ENCODE peak calls at places on chromosomes 6 and 20, in nine cellular contexts. S is germinal center, K is small intestine, O is SJSA1, E is A549, V is D721Med, L is activated T-cell treated with anti-CD3 and anti-CD28 coated beads for 1 hour, B is ELF-1, N is NCI-H460. J is an unnamed sample.
A peak's percentile ranks its signal among the peaks of the same experiment; 100 is the strongest.

GRCh38 chr20:60256811-60257210 is 298.6 kb downstream of the CDH26 start:
- DNase-seq in S (no peak), K (no peak), O (no peak), E (no peak), V (no peak), L (no peak), B (no peak), N (no peak), J (no peak)

GRCh38 chr6:70601014-70601413 is 34.3 kb downstream of the SDHAF4 start:
- DNase-seq in S (no peak), K (no peak), O (no peak), E (no peak), V (no peak), L (no peak), B (peak; percentile 12), N (no peak), J (no peak)

GRCh38 chr6:149711711-149712110 is 6.2 kb downstream of the LATS1 start:
- DNase-seq in S (no peak), K (no peak), O (no peak), E (no peak), V (no peak), L (no peak), B (no peak), N (no peak), J (no peak)

GRCh38 chr6:71205336-71205956 is 83.2 kb upstream of the OGFRL1 start:
- DNase-seq in S (no peak), K (no peak), O (no peak), E (no peak), V (no peak), L (no peak), B (no peak), N (no peak), J (no peak)

GRCh38 chr6:142773859-142774258 is 171.1 kb downstream of the HIVEP2 start:
- DNase-seq in S (no peak), K (peak; percentile 71), O (no peak), E (no peak), V (no peak), L (no peak), B (no peak), N (no peak), J (peak; percentile 62)

GRCh38 chr6:43402819-43403218 is 24.5 kb upstream of the ABCC10 start:
- DNase-seq in S (no peak), K (peak; percentile 17), O (no peak), E (peak; percentile 15), V (no peak), L (no peak), B (no peak), N (no peak), J (no peak)

GRCh38 chr6:85362652-85363310 is 87.1 kb upstream of the NT5E start:
- DNase-seq in S (no peak), K (no peak), O (no peak), E (no peak), V (no peak), L (no peak), B (no peak), N (no peak), J (no peak)

GRCh38 chr6:121443953-121444590 is 8.6 kb downstream of the GJA1 start:
- DNase-seq in S (no peak), K (no peak), O (no peak), E (no peak), V (no peak), L (no peak), B (no peak), N (no peak), J (no peak)

GRCh38 chr6:127298475-127298874 is 31.8 kb downstream of the RNF146 start:
- DNase-seq in S (no peak), K (no peak), O (no peak), E (no peak), V (no peak), L (no peak), B (no peak), N (no peak), J (no peak)

GRCh38 chr6:30685977-30686907 is at the start of gene PPP1R18:
- DNase-seq in S (peak; percentile 75), K (peak; percentile 55), O (peak; percentile 85), E (peak; percentile 34), V (no peak), L (peak; percentile 79), B (peak; percentile 49), N (no peak), J (peak; percentile 80)

GRCh38 chr20:44247676-44248419 is 740 bp downstream of the GDAP1L1 start:
- DNase-seq in S (peak; percentile 52), K (peak; percentile 7), O (no peak), E (peak; percentile 35), V (no peak), L (peak; percentile 7), B (peak; percentile 72), N (peak; percentile 44), J (no peak)

GRCh38 chr20:58251979-58252591 is 23.6 kb upstream of the ANKRD60 start:
- DNase-seq in S (no peak), K (peak; percentile 20), O (peak; percentile 75), E (peak; percentile 93), V (no peak), L (no peak), B (no peak), N (peak; percentile 93), J (no peak)

GRCh38 chr20:34708621-34709043 is 4.5 kb downstream of the TP53INP2 start:
- DNase-seq in S (peak; percentile 63), K (peak; percentile 26), O (peak; percentile 47), E (peak; percentile 67), V (no peak), L (peak; percentile 43), B (peak; percentile 47), N (peak; percentile 54), J (peak; percentile 77)

GRCh38 chr6:43013020-43013842 is 515 bp downstream of the MEA1 start:
- DNase-seq in S (no peak), K (no peak), O (no peak), E (no peak), V (no peak), L (no peak), B (peak; percentile 24), N (no peak), J (no peak)

GRCh38 chr6:97674802-97675201 is 391.8 kb upstream of the MMS22L start:
- DNase-seq in S (no peak), K (no peak), O (peak; percentile 47), E (no peak), V (no peak), L (no peak), B (peak; percentile 16), N (no peak), J (no peak)